ENCODE peak calls at places on chromosomes 16 and 17, in ten cellular contexts. M, S, K, T, U, E, C, J, G and P are unnamed samples.

GRCh38 chr16:4601317-4602186 is 13.1 kb downstream of the UBALD1 start:
- DNase-seq in M (peak; percentile 67), S (no peak), J (no peak), T (no peak), G (peak; percentile 55), U (peak; percentile 37), E (no peak), C (no peak), K (no peak), P (no peak)

GRCh38 chr16:58027341-58028167 is 2.0 kb downstream of the MMP15 start:
- DNase-seq in T (no peak), E (peak; percentile 72), C (peak; percentile 46), M (peak; percentile 80), K (peak; percentile 71), G (peak; percentile 60), J (no peak), U (no peak), S (peak; percentile 87), P (no peak)

GRCh38 chr16:89293276-89294143 is 76.0 kb downstream of the ZNF778 start:
- DNase-seq in M (no peak), U (no peak), G (no peak), C (peak; percentile 65), J (no peak), K (no peak), E (no peak), S (peak; percentile 52), T (peak; percentile 7), P (no peak)

GRCh38 chr17:42200702-42201101 is 6.4 kb upstream of the GHDC start:
- DNase-seq in S (no peak), C (no peak), T (no peak), G (peak; percentile 78), E (peak; percentile 48), U (no peak), J (no peak), M (peak; percentile 87), K (peak; percentile 60), P (no peak)

GRCh38 chr16:11535494-11535893 is 51.2 kb downstream of the LITAF start:
- DNase-seq in J (peak; percentile 78), K (no peak), G (no peak), C (no peak), T (no peak), M (no peak), E (no peak), U (no peak), S (no peak), P (no peak)

GRCh38 chr16:2913603-2914002 is 1.9 kb downstream of the FLYWCH1 start:
- DNase-seq in M (no peak), U (no peak), S (no peak), J (no peak), G (no peak), E (no peak), K (no peak), T (no peak), C (no peak), P (no peak)

GRCh38 chr17:69997332-69997731 is 77.7 kb upstream of the KCNJ16 start:
- DNase-seq in E (no peak), S (no peak), K (peak; percentile 39), J (no peak), M (no peak), G (no peak), C (no peak), U (no peak), T (no peak), P (no peak)

GRCh38 chr16:67151431-67152097 is 766 bp upstream of the B3GNT9 start:
- DNase-seq in G (no peak), U (no peak), S (peak; percentile 13), J (peak; percentile 28), E (no peak), K (no peak), T (no peak), M (no peak), C (no peak), P (no peak)

GRCh38 chr16:4509420-4509819 is 29.2 kb downstream of the CDIP1 start:
- DNase-seq in S (no peak), E (no peak), C (no peak), T (no peak), J (no peak), U (no peak), M (no peak), K (no peak), G (no peak), P (no peak)

GRCh38 chr16:58329147-58329546 is 34.3 kb upstream of the PRSS54 start:
- DNase-seq in J (no peak), E (no peak), U (no peak), M (no peak), T (no peak), G (no peak), C (no peak), K (no peak), S (no peak), P (no peak)

GRCh38 chr17:73285916-73286862 is 24.5 kb upstream of the CPSF4L start:
- DNase-seq in C (no peak), S (no peak), E (no peak), M (no peak), K (no peak), U (no peak), T (no peak), J (no peak), G (no peak), P (no peak)

GRCh38 chr17:16910341-16910740 is 61.6 kb downstream of the TNFRSF13B start:
- DNase-seq in S (no peak), U (no peak), J (no peak), E (no peak), M (peak; percentile 2), G (no peak), T (no peak), K (no peak), C (no peak), P (no peak)

GRCh38 chr17:41656249-41657023 is 32.1 kb upstream of the KRT17 start:
- DNase-seq in S (no peak), K (no peak), M (no peak), C (no peak), U (no peak), J (no peak), G (no peak), T (no peak), E (no peak), P (no peak)

GRCh38 chr16:2042171-2042570 is 5.5 kb downstream of the NTHL1 start:
- DNase-seq in M (no peak), K (no peak), J (no peak), G (peak; percentile 56), E (peak; percentile 74), S (no peak), C (peak; percentile 84), T (no peak), U (no peak), P (no peak)

GRCh38 chr17:28346199-28346580 is 10.6 kb downstream of the TNFAIP1 start:
- DNase-seq in G (no peak), M (no peak), U (no peak), S (peak; percentile 26), T (no peak), K (no peak), C (no peak), E (no peak), J (no peak), P (no peak)
- H3K27ac ChIP-seq in G (no peak overlapping the region), M (peak overlapping the region; percentile 39), U (no peak overlapping the region), S (no peak overlapping the region), T (no peak overlapping the region), K (peak overlapping the region; percentile 23), C (no peak overlapping the region), E (peak overlapping the region; percentile 17), J (peak overlapping the region; percentile 90), P (no peak overlapping the region)

GRCh38 chr17:68777243-68777855 is 176.2 kb upstream of the FAM20A start:
- DNase-seq in U (peak; percentile 88), G (peak; percentile 41), M (peak; percentile 77), T (no peak), E (peak; percentile 17), S (peak; percentile 65), K (peak; percentile 73), J (no peak), C (no peak), P (peak; percentile 46)
- H3K4me3 ChIP-seq in U (no peak overlapping the region), G (no peak overlapping the region), M (no peak overlapping the region), T (no peak overlapping the region), E (no peak overlapping the region), S (no peak overlapping the region), K (no peak overlapping the region), J (no peak overlapping the region), C (no peak overlapping the region), P (no peak overlapping the region)

DNA sequence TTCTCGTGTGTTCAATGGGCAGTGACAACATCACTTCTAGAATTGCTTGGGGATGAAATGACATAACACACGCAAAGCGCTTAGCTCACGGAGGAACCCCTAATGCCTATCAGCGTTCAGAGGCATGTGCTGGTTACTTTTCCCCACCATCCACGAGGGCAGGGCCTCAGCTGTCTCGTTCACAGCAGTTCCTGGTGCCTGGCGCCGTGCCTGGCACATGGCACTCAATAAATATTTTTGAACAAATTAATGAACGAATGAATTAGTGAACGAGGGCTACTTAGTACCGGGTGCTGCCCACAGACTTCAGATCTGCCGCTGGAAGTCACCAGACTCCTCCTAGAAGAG is 14.1 kb upstream of the CIBAR2 start:
- DNase-seq in E (no peak), J (no peak), C (no peak), M (no peak), K (no peak), G (no peak), S (no peak), T (no peak), U (no peak), P (no peak)
- H3K4me1 ChIP-seq in E (peaks cover 54% of the 10 kb centered on the region), J (no peaks in the 10 kb centered on the region), C (peaks cover 7% of the 10 kb centered on the region), M (peaks cover 37% of the 10 kb centered on the region), K (peaks cover 36% of the 10 kb centered on the region), G (peaks cover 8% of the 10 kb centered on the region), S (peaks cover 25% of the 10 kb centered on the region), T (no peaks in the 10 kb centered on the region), U (peaks cover 33% of the 10 kb centered on the region), P (no peaks in the 10 kb centered on the region)

DNA sequence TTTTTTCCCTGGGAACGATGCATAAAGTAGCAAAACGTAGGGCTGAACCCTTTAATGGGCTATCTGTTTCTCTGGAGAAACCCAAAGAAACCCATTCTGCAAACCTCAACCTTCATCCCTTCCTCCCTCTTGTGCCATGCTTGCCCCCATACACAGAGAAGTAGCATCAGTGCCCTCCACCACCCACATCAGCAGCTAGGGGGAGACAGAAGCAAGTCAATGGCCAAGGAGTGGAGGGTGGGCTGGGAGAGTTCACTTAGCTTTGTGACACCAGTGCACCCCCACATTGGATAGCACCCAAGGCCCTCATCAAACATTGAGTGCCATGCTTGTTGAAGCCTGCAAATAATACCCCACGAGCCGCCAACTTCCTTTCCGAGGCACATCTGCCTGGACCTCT is 282.4 kb downstream of the ABCC12 start:
- DNase-seq in U (no peak), M (no peak), C (no peak), J (no peak), T (no peak), S (no peak), G (no peak), E (no peak), K (no peak), P (no peak)
- H3K27ac ChIP-seq in U (no peak overlapping the region), M (no peak overlapping the region), C (no peak overlapping the region), J (no peak overlapping the region), T (no peak overlapping the region), S (no peak overlapping the region), G (no peak overlapping the region), E (no peak overlapping the region), K (no peak overlapping the region), P (no peak overlapping the region)

DNA sequence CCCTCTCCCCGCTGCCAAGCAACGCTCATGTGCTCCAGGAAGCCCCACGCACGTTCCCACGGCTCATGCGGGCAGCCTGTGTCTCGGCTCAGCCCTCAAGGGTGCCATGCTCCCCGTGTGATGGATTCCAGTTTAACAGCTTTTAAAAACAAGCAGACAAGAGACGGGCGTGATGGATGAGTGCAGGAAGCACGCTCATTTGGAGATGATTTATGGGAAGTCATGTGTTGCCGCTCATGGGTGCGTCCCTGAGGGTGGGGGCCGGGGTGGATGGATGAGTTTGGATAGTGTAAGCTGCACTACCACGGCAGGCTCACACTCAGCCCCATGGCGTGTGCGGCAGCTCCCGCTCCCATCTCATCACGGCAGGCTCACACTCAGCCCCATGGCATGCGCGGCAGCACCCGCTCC is 132.8 kb downstream of the RBFOX3 start:
- DNase-seq in T (no peak), J (no peak), M (no peak), S (no peak), G (no peak), U (no peak), K (no peak), E (no peak), C (no peak), P (no peak)
- H3K4me3 ChIP-seq in T (no peak overlapping the region), J (no peak overlapping the region), M (no peak overlapping the region), S (no peak overlapping the region), G (no peak overlapping the region), U (no peak overlapping the region), K (no peak overlapping the region), E (no peak overlapping the region), C (no peak overlapping the region), P (no peak overlapping the region)